ENCODE peak calls at places on chromosomes 1 and 21, in six cellular contexts. W is fibroblast of lung, O is IMR-90, A is body of pancreas, M is colonic mucosa, G is astrocyte of the cerebellum. U is an unnamed sample.

GRCh38 chr1:53130878-53131589 is 11.4 kb downstream of the SLC1A7 start:
- DNase-seq in W (no peak), O (no peak), A (no peak), M (no peak), G (no peak), U (no peak)

GRCh38 chr1:13517193-13517812 is 3.5 kb upstream of the LRRC38 start:
- DNase-seq in W (no peak), O (no peak), A (peak), M (peak), G (no peak), U (no peak)

GRCh38 chr1:22171951-22172715 is 29.2 kb upstream of the WNT4 start:
- DNase-seq in W (no peak), O (no peak), A (no peak), M (no peak), G (no peak), U (no peak)

GRCh38 chr1:13662498-13662897 is 37.5 kb upstream of the PRDM2 start:
- DNase-seq in W (peak), O (no peak), A (peak), M (no peak), G (no peak), U (no peak)

GRCh38 chr1:152869808-152870419 is 8.2 kb upstream of the SMCP start:
- DNase-seq in W (peak), O (peak), A (peak), M (peak), G (peak), U (peak)

GRCh38 chr21:34510148-34511142 is 1.6 kb downstream of the KCNE1 start:
- DNase-seq in W (peak), O (peak), A (peak), M (peak), G (no peak), U (peak)

GRCh38 chr1:10793129-10793651 is 3.3 kb downstream of the CASZ1 start:
- DNase-seq in W (peak), O (no peak), A (peak), M (peak), G (no peak), U (no peak)

GRCh38 chr1:36523850-36524249 is 41.1 kb upstream of the CSF3R start:
- DNase-seq in W (no peak), O (no peak), A (no peak), M (no peak), G (no peak), U (no peak)

GRCh38 chr21:41927727-41928409 is 25.9 kb downstream of the C2CD2 start:
- DNase-seq in W (no peak), O (no peak), A (no peak), M (no peak), G (no peak), U (no peak)

GRCh38 chr1:117646007-117646913 is 40.4 kb downstream of the TENT5C start:
- DNase-seq in W (no peak), O (peak), A (no peak), M (peak), G (no peak), U (no peak)

GRCh38 chr21:32624726-32625125 is 12.5 kb upstream of the CFAP298 start:
- DNase-seq in W (peak), O (peak), A (no peak), M (no peak), G (peak), U (no peak)

GRCh38 chr1:94562502-94563260 is 21.1 kb upstream of the F3 start:
- DNase-seq in W (no peak), O (no peak), A (peak), M (peak), G (no peak), U (no peak)

GRCh38 chr1:53307037-53307436 is 20.8 kb downstream of the LRP8 start:
- DNase-seq in W (no peak), O (no peak), A (no peak), M (no peak), G (no peak), U (no peak)

GRCh38 chr1:147177611-147178370 is 5.5 kb upstream of the PRKAB2 start:
- DNase-seq in W (peak), O (peak), A (no peak), M (peak), G (peak), U (peak)

GRCh38 chr1:66137235-66137634 is 344.5 kb downstream of the PDE4B start:
- DNase-seq in W (peak), O (peak), A (no peak), M (no peak), G (no peak), U (no peak)

GRCh38 chr1:235532350-235532749 is 28.1 kb upstream of the B3GALNT2 start:
- DNase-seq in W (peak), O (peak), A (no peak), M (no peak), G (no peak), U (no peak)

GRCh38 chr1:228494044-228494353 is 6.8 kb downstream of the RNF187 start:
- DNase-seq in W (no peak), O (no peak), A (no peak), M (no peak), G (no peak), U (no peak)

GRCh38 chr1:198605426-198605825 is 33.4 kb upstream of the PTPRC start:
- DNase-seq in W (no peak), O (no peak), A (no peak), M (no peak), G (no peak), U (peak)

GRCh38 chr1:208162903-208163302 is 81.3 kb downstream of the PLXNA2 start:
- DNase-seq in W (no peak), O (no peak), A (no peak), M (peak), G (no peak), U (no peak)

GRCh38 chr1:89350298-89350697 is 13.6 kb upstream of the GBP6 start:
- DNase-seq in W (no peak), O (no peak), A (no peak), M (no peak), G (no peak), U (no peak)

GRCh38 chr1:159089184-159089791 is 12.7 kb upstream of the AIM2 start:
- DNase-seq in W (no peak), O (no peak), A (no peak), M (no peak), G (no peak), U (no peak)

GRCh38 chr1:151534662-151535278 is 5.3 kb upstream of the TUFT1 start:
- DNase-seq in W (peak), O (peak), A (peak), M (peak), G (no peak), U (peak)

DNA sequence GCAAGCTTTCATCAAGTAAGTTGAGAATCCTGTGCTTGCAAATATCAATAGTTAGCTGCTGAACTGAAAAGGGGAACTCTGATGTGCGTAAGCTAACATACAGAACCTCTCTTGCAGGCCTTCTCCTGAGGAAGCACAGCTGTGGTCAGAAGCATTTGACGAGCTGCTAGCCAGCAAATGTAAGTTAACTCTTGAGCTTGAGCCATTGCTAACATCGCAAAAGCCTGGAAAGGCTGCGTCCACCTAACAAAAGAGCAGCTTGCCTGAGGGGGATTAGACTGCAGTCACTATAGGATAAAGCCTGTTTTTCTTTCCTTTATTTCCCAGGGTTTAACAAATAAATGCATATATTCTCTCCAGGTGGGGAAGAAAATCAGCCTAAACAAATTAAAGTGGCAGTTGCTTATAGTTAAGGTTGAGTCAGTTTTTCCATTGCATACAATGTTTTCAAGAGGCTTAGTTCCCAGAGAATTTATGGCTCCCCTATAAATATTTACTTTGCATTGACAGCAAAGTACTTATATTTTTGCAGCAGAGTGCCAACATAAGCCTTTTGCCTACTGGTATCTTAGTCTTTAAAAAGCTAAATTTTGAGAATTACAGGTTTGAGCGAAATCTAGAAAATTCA is 1.5 kb downstream of the RGS2 start:
- DNase-seq in W (peak), O (peak), A (no peak), M (peak), G (no peak), U (no peak)
- H3K4me3 ChIP-seq in W (peak), O (peak), A (no peak), M (peak), G (peak), U (peak)

DNA sequence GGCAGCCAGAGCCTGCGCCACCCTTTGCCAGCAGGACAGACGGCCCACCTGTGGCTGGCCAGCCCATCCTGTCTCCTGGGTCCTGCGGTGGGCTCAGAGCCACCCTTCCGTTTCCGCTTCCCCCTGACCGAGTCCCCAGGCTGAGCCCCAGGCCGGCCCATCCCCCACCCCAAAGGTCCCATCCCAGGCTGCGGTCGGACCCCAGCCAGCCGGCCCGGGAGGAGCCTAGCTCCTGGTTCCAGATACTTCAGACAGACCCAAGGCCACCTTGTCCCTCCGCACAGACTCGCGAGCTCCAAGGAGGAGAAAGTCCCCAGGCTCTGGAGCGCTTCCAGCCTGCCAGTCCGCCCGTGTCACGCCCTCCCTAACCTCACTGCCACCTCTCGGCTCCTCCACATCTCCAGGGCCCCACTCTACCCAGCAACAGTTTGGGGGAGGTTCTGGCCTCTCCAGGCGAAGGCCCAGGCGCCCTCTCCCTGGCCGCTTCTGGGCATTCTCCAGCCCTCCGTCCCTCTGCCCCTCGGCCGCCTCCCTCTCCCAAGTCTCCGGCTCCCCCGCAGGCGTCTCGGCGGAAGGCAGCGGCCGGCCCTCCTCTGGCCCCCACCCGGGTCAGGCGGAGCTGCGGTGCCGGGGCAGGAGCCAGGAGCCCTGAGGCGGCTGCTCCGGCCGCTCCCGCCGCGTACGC is 845 bp downstream of the LRRN2 start:
- DNase-seq in W (peak), O (no peak), A (peak), M (peak), G (no peak), U (peak)
- H3K4me3 ChIP-seq in W (no peak), O (no peak), A (no peak), M (peak), G (peak), U (peak)

GRCh38 chr1:2546515-2547209 is 9.5 kb upstream of the TNFRSF14 start:
- DNase-seq in W (peak), O (peak), A (peak), M (peak), G (no peak), U (peak)
- H3K4me3 ChIP-seq in W (peak), O (peak), A (peak), M (peak), G (peak), U (peak)

GRCh38 chr1:47229031-47229831 is 2.8 kb downstream of the TAL1 start:
- DNase-seq in W (no peak), O (no peak), A (no peak), M (no peak), G (no peak), U (no peak)

GRCh38 chr1:47232187-47232874 is at the start of gene TAL1:
- DNase-seq in W (no peak), O (no peak), A (no peak), M (no peak), G (no peak), U (no peak)

GRCh38 chr1:47231314-47232186 is 475 bp downstream of the TAL1 start:
- DNase-seq in W (peak), O (peak), A (no peak), M (no peak), G (peak), U (no peak)

GRCh38 chr1:47229884-47230691 is 1.9 kb downstream of the TAL1 start:
- DNase-seq in W (no peak), O (no peak), A (no peak), M (no peak), G (no peak), U (no peak)

GRCh38 chr1:47230692-47231313 is 1.2 kb downstream of the TAL1 start:
- DNase-seq in W (no peak), O (no peak), A (no peak), M (no peak), G (no peak), U (no peak)
- H3K4me3 ChIP-seq in W (no peak), O (no peak), A (no peak), M (peak), G (no peak), U (no peak)

GRCh38 chr1:162676087-162676486 is 43.8 kb downstream of the DDR2 start:
- DNase-seq in W (peak), O (peak), A (no peak), M (no peak), G (peak), U (no peak)

GRCh38 chr1:162670928-162671663 is 38.8 kb downstream of the DDR2 start:
- DNase-seq in W (peak), O (peak), A (no peak), M (no peak), G (no peak), U (no peak)

GRCh38 chr1:162674018-162674608 is 41.8 kb downstream of the DDR2 start:
- DNase-seq in W (peak), O (peak), A (no peak), M (no peak), G (no peak), U (no peak)

GRCh38 chr1:162671664-162672415 is 39.6 kb downstream of the DDR2 start:
- DNase-seq in W (no peak), O (no peak), A (no peak), M (no peak), G (no peak), U (no peak)

DNA sequence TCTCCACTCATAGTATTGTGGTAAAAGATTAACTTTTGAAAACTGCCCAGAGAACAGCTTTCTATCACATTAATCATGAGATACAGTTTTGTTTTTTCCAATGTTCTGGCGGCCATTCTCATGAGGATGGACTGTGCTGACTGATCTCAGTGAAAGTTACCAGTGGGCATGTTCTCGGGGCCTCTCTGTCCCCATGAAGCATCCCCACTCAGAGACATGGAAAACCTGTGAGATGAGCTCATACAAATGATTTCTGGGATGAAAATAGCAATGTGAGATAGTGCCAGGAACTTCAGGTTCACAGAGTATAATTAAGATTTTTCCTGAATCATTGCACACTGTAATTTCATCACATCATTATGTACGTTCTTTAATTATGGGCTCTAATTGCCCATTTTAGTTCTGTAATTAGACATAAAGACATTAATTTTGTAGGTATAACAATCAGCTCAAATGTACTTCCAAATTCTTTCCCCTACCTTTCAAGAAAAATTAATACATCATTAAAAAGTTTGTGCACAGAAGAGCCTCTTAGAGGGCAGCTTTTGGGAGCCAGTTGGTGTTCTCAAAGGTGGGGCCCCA is 40.5 kb downstream of the DDR2 start:
- DNase-seq in W (peak), O (no peak), A (no peak), M (no peak), G (no peak), U (no peak)
- H3K4me3 ChIP-seq in W (no peak), O (no peak), A (no peak), M (no peak), G (no peak), U (no peak)

GRCh38 chr1:85297855-85298629 is 21.6 kb upstream of the BCL10 start:
- DNase-seq in W (peak), O (peak), A (peak), M (peak), G (peak), U (no peak)
- H3K4me3 ChIP-seq in W (peak), O (peak), A (no peak), M (no peak), G (no peak), U (no peak)

GRCh38 chr1:1069711-1070676 is 4.1 kb downstream of the RNF223 start:
- DNase-seq in W (no peak), O (peak), A (no peak), M (no peak), G (no peak), U (no peak)
- H3K4me3 ChIP-seq in W (no peak), O (peak), A (no peak), M (peak), G (peak), U (peak)

GRCh38 chr1:32239335-32239734 is 7.7 kb upstream of the FAM167B start:
- DNase-seq in W (no peak), O (no peak), A (peak), M (peak), G (no peak), U (no peak)
- H3K4me3 ChIP-seq in W (no peak), O (no peak), A (no peak), M (peak), G (no peak), U (no peak)

DNA sequence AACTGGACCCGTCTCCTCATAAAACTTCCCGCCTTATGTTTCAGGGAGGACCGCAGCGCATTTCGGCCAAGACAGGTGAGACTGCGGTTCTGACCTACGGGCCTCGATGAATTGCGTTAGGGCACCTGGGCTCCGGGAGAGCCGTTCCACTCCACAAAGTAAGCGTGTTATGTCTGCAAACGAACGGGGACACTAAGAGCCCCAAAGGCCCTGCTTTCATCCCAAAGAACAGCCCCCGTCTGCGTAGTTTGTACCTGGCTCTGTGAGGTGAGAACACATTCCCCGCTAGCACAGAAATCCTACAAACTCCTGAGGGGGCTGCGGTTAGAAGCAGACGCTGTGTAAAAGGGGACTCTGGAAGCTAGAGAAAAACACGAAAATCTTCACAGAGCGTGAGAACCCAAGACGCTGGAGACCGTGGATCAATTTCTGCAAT is 41.6 kb upstream of the PPIAL4F start:
- DNase-seq in W (peak), O (no peak), A (peak), M (no peak), G (no peak), U (peak)
- H3K4me3 ChIP-seq in W (peak), O (peak), A (no peak), M (no peak), G (peak), U (peak)

GRCh38 chr1:156505679-156506298 is 5.2 kb upstream of the MEF2D start:
- DNase-seq in W (no peak), O (no peak), A (no peak), M (no peak), G (no peak), U (no peak)
- H3K4me3 ChIP-seq in W (no peak), O (no peak), A (no peak), M (peak), G (no peak), U (no peak)

U was measured in BE2C.